ENCODE peak calls at places on chromosomes 13 and 19, in nine cellular contexts. B is activated naive CD4-positive, alpha-beta T cell treated with anti-CD3 and anti-CD28 coated beads for 36 hours; M is MV-4-11; C is SK-N-SH; N is NAMALWA; I is substantia nigra; R is right lobe of liver; F is activated T-helper 1 cell treated with Interleukin-2 at 50 U/mL for 16 hours; Q is T-cell. A is an unnamed sample.

GRCh38 chr13:90414691-90415596 is 932.5 kb upstream of the MIR17HG start:
- DNase-seq in R (no peak), N (no peak), M (no peak), C (no peak), F (no peak), I (no peak), B (no peak), Q (no peak), A (no peak)

GRCh38 chr19:51473009-51473707 is 5.2 kb upstream of the CEACAM18 start:
- DNase-seq in C (peak; percentile 69), F (peak; percentile 59), I (no peak), Q (peak; percentile 59), R (peak; percentile 76), M (peak; percentile 79), B (peak; percentile 93), N (peak; percentile 72), A (peak; percentile 4)

GRCh38 chr19:1690570-1691307 is 38.3 kb upstream of the TCF3 start:
- DNase-seq in N (peak; percentile 64), Q (no peak), R (no peak), I (no peak), M (peak; percentile 20), C (peak; percentile 90), B (peak; percentile 70), F (no peak), A (no peak)

GRCh38 chr13:43405457-43405856 is 381.3 kb downstream of the ENOX1 start:
- DNase-seq in Q (no peak), I (no peak), F (no peak), N (no peak), M (peak; percentile 2), R (no peak), B (no peak), C (no peak), A (peak; percentile 30)

GRCh38 chr13:110640591-110641029 is 25.3 kb downstream of the NAXD start:
- DNase-seq in M (no peak), I (no peak), R (no peak), F (no peak), C (peak; percentile 68), N (no peak), Q (no peak), B (no peak), A (no peak)

GRCh38 chr13:98825659-98826058 is 73.2 kb upstream of the SLC15A1 start:
- DNase-seq in B (no peak), N (no peak), Q (no peak), F (no peak), C (no peak), M (no peak), I (no peak), R (no peak), A (no peak)

GRCh38 chr13:74187564-74187963 is 53.4 kb upstream of the KLF12 start:
- DNase-seq in I (no peak), F (no peak), Q (no peak), C (no peak), R (no peak), M (no peak), B (peak; percentile 13), N (no peak), A (no peak)

GRCh38 chr19:55341191-55342043 is 1.7 kb downstream of the KMT5C start:
- DNase-seq in M (peak; percentile 52), Q (no peak), N (peak; percentile 31), B (peak; percentile 86), C (peak; percentile 88), R (no peak), I (no peak), F (peak; percentile 17), A (no peak)

GRCh38 chr19:49580264-49581006 is at the start of gene NOSIP:
- DNase-seq in Q (peak; percentile 94), F (peak; percentile 94), I (peak; percentile 82), M (peak; percentile 98), B (peak; percentile 98), N (peak; percentile 97), R (peak; percentile 96), C (peak; percentile 88), A (peak; percentile 94)

GRCh38 chr13:104594801-104595200 is 1528.6 kb upstream of the SLC10A2 start:
- DNase-seq in B (no peak), R (no peak), I (no peak), F (no peak), Q (no peak), C (no peak), M (no peak), N (no peak), A (no peak)

GRCh38 chr19:50311723-50312635 is 17.2 kb downstream of the KCNC3 start:
- DNase-seq in N (no peak), I (no peak), R (no peak), C (peak; percentile 93), B (no peak), F (no peak), Q (no peak), M (no peak), A (no peak)

GRCh38 chr19:7868671-7869452 is 5.3 kb downstream of the PRR36 start:
- DNase-seq in C (peak; percentile 61), R (peak; percentile 82), N (peak; percentile 95), B (peak; percentile 82), Q (peak; percentile 81), F (peak; percentile 78), I (no peak), M (peak; percentile 92), A (no peak)

GRCh38 chr13:112103971-112104872 is 37.3 kb downstream of the SOX1 start:
- DNase-seq in N (no peak), I (no peak), F (no peak), Q (no peak), M (no peak), C (no peak), B (no peak), R (no peak), A (no peak)

GRCh38 chr13:101977475-101977874 is 424.4 kb downstream of the FGF14 start:
- DNase-seq in B (no peak), F (no peak), N (no peak), Q (no peak), M (no peak), R (no peak), C (peak; percentile 9), I (no peak), A (no peak)

GRCh38 chr19:919157-920050 is 2.3 kb downstream of the KISS1R start:
- DNase-seq in B (peak; percentile 56), M (no peak), Q (no peak), F (no peak), R (no peak), N (no peak), C (no peak), I (no peak), A (no peak)

GRCh38 chr19:5803752-5804515 is 933 bp upstream of the NRTN start:
- DNase-seq in Q (peak; percentile 87), I (no peak), B (peak; percentile 96), F (peak; percentile 90), C (peak; percentile 99), M (peak; percentile 91), N (peak; percentile 96), R (peak; percentile 94), A (peak; percentile 88)

GRCh38 chr19:12665646-12666304 is 767 bp downstream of the MAN2B1 start:
- DNase-seq in M (peak; percentile 31), I (no peak), F (no peak), B (peak; percentile 36), N (peak; percentile 76), C (no peak), R (no peak), Q (no peak), A (no peak)

GRCh38 chr19:12733369-12733896 is 1.1 kb downstream of the TRIR start:
- DNase-seq in N (peak; percentile 87), F (no peak), I (no peak), B (peak; percentile 82), Q (peak; percentile 37), M (peak; percentile 76), C (peak; percentile 76), R (peak; percentile 84), A (peak; percentile 50)

A was measured in DMS 273 treated with DMSO at 0.1 percent for 48 hours.